ENCODE peak calls at places on chromosomes 6 and 20, in eight cellular contexts. R, P, I, S, Y, V, M and X are unnamed samples.

GRCh38 chr20:36202891-36203338 is 33.4 kb upstream of the AAR2 start:
- DNase-seq in R (peak), P (peak), I (peak), S (peak), Y (peak), V (peak), M (peak), X (peak)

GRCh38 chr20:61092199-61092598 is 159.9 kb upstream of the CDH4 start:
- DNase-seq in R (no peak), P (no peak), I (no peak), S (no peak), Y (no peak), V (no peak), M (no peak), X (no peak)

GRCh38 chr20:45469336-45470261 is at the start of gene WFDC2:
- DNase-seq in R (no peak), P (peak), I (no peak), S (no peak), Y (peak), V (peak), M (peak), X (no peak)

GRCh38 chr6:108920751-108921150 is 72.5 kb downstream of the ARMC2 start:
- DNase-seq in R (no peak), P (no peak), I (no peak), S (no peak), Y (no peak), V (no peak), M (no peak), X (no peak)

GRCh38 chr20:62893700-62894099 is 32.1 kb upstream of the TCFL5 start:
- DNase-seq in R (no peak), P (no peak), I (no peak), S (no peak), Y (no peak), V (no peak), M (peak), X (no peak)

GRCh38 chr20:35326021-35326731 is 34.0 kb upstream of the FAM83C start:
- DNase-seq in R (no peak), P (no peak), I (no peak), S (no peak), Y (no peak), V (no peak), M (no peak), X (no peak)

GRCh38 chr6:50381106-50381415 is 331.3 kb upstream of the DEFB112 start:
- DNase-seq in R (no peak), P (no peak), I (no peak), S (no peak), Y (no peak), V (peak), M (no peak), X (no peak)

GRCh38 chr6:158660331-158660730 is 10.5 kb downstream of the SYTL3 start:
- DNase-seq in R (no peak), P (no peak), I (peak), S (peak), Y (no peak), V (no peak), M (peak), X (no peak)

GRCh38 chr6:149897855-149898744 is at the start of gene RAET1E:
- DNase-seq in R (no peak), P (no peak), I (no peak), S (no peak), Y (peak), V (no peak), M (no peak), X (no peak)

GRCh38 chr6:26205625-26206574 is 118.7 kb downstream of the HFE start:
- DNase-seq in R (no peak), P (no peak), I (peak), S (no peak), Y (no peak), V (no peak), M (no peak), X (no peak)